ENCODE peak calls at places on chromosomes 3 and 15, in nine cellular contexts. G is mammary epithelial cell, V is HFF-Myc, O is lower lobe of right lung, H is endodermal cell, F is psoas muscle, Z is Peyer's patch, M is fibroblast of the aortic adventitia, S is colonic mucosa. W is an unnamed sample.

GRCh38 chr3:149152420-149152819 is 23.0 kb downstream of the HPS3 start:
- DNase-seq in G (peak), V (no peak), O (no peak), H (no peak), F (no peak), Z (no peak), M (peak), S (no peak), W (peak)

GRCh38 chr3:128495435-128495970 is 2.5 kb upstream of the GATA2 start:
- DNase-seq in G (no peak), V (no peak), O (no peak), H (peak), F (no peak), Z (peak), M (no peak), S (no peak), W (no peak)

GRCh38 chr3:45343947-45344346 is 44.4 kb upstream of the LARS2 start:
- DNase-seq in G (no peak), V (no peak), O (no peak), H (peak), F (no peak), Z (no peak), M (peak), S (no peak), W (peak)

GRCh38 chr3:104989878-104990277 is 376.8 kb upstream of the ALCAM start:
- DNase-seq in G (no peak), V (no peak), O (no peak), H (no peak), F (no peak), Z (no peak), M (no peak), S (no peak), W (no peak)

GRCh38 chr3:14124223-14124614 is 451 bp downstream of the CHCHD4 start:
- DNase-seq in G (peak), V (no peak), O (peak), H (peak), F (peak), Z (peak), M (peak), S (peak), W (peak)

GRCh38 chr3:14396293-14396692 is 6.1 kb upstream of the SLC6A6 start:
- DNase-seq in G (no peak), V (no peak), O (no peak), H (peak), F (no peak), Z (no peak), M (no peak), S (no peak), W (no peak)

GRCh38 chr3:146589899-146590508 is 15.1 kb downstream of the PLSCR5 start:
- DNase-seq in G (peak), V (no peak), O (no peak), H (no peak), F (no peak), Z (no peak), M (peak), S (peak), W (peak)

GRCh38 chr3:190368871-190369270 is 19.1 kb upstream of the CLDN16 start:
- DNase-seq in G (peak), V (no peak), O (no peak), H (no peak), F (no peak), Z (no peak), M (no peak), S (no peak), W (no peak)

GRCh38 chr3:52444860-52445793 is at the start of gene SEMA3G:
- DNase-seq in G (peak), V (no peak), O (peak), H (peak), F (peak), Z (peak), M (peak), S (peak), W (peak)

DNA sequence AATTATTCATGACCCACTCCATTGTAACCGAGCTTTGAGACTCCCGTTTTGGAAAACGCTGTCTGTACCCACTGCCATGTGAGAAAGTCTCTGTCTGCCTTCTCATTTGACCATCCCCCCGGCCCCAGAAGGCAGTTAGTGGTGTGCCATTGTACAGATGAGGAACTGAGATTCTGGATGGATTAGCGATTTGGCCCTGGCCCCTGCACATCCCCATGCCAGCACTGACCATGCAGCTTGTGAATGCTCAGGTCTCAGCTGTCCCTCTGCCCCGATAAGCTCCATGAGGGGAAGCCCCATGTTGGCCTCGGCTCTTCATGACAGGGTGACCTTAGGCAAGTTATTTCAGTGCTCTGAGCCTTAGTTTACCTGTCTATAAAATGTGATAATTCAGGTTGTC is 153.0 kb upstream of the SMAD3 start:
- DNase-seq in G (no peak), V (no peak), O (no peak), H (peak), F (no peak), Z (no peak), M (no peak), S (no peak), W (no peak)
- H3K4me3 ChIP-seq in G (no peak), V (no peak), O (no peak), H (no peak), F (no peak), Z (no peak), M (no peak), S (no peak), W (no peak)

DNA sequence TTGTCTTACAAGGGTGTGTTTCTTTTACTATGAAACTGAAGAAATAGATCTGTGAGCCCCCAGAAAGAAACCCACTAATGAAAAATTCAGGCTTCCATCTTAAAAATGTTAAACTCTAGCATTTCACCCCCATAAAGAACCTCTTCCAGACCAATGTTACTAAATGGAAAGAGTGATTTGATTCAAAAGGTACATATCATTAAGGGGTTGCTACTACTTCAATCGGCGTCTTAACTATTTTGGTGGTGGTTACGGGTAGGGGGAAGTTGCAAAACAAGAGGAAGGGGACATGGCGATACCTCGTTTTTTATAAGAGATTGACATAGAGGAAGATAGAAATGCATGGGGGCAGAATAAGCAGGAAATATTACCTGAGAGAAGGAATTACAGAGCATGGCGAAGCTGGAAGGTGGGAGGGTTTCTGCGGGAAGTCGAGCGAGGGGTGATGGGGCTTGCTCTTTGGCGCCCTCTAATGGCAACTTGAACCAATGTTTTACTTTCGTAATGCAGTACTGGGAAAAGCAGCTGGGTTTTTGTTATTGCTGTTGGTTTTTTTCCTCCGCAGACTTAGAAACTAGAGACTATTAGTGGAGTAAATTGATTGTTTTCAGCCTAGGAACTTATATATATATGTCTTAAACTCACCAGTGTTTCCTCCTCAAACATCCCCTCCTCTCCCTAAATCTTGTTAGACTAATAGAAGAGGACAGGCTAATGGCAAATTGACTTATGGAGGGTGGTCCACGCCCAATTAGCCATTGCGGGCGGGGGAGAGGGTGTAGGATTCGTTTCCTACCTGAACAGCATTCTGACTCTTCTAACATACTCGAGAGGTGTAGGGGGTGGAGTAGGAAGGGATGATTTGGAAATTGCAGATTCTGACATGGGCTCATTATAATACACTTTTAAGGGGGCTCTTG is 11.3 kb upstream of the SOX2 start:
- DNase-seq in G (peak), V (peak), O (no peak), H (peak), F (no peak), Z (peak), M (peak), S (peak), W (peak)
- TF ChIP-seq CTCF in G (peak), V (peak), O (peak), H (peak), F (peak), Z (peak), M (peak), S (peak), W (peak)

DNA sequence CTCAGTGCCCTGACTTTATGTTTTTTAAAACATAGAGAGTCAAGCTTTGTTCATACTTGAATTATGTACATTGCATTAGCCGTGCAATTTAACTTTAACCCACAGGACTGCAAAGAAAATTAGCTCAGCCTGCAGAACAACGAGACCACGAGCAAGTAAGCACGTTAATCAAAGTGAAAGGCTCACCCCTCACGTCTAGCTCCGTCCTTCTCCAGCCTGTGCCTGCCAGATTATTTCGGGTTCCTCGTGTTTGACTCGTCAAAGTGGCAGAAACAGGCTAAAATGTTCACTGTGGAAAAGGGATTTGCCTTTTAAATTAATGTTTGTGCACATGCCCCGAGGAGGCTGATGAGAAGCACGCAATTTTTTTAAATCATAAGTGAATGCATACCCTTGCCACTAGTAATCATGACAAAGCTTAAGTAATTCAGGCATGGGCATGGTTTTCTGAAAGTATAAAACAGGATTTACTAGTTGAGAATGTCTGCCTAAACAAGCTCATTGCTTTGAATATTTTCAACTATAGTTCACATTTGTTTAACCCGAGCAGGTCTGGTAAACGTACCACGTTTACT is 15.3 kb downstream of the ZBTB38 start:
- DNase-seq in G (peak), V (no peak), O (no peak), H (no peak), F (no peak), Z (no peak), M (peak), S (no peak), W (peak)
- H3K4me3 ChIP-seq in G (peak), V (no peak), O (peak), H (no peak), F (no peak), Z (peak), M (peak), S (no peak), W (peak)

DNA sequence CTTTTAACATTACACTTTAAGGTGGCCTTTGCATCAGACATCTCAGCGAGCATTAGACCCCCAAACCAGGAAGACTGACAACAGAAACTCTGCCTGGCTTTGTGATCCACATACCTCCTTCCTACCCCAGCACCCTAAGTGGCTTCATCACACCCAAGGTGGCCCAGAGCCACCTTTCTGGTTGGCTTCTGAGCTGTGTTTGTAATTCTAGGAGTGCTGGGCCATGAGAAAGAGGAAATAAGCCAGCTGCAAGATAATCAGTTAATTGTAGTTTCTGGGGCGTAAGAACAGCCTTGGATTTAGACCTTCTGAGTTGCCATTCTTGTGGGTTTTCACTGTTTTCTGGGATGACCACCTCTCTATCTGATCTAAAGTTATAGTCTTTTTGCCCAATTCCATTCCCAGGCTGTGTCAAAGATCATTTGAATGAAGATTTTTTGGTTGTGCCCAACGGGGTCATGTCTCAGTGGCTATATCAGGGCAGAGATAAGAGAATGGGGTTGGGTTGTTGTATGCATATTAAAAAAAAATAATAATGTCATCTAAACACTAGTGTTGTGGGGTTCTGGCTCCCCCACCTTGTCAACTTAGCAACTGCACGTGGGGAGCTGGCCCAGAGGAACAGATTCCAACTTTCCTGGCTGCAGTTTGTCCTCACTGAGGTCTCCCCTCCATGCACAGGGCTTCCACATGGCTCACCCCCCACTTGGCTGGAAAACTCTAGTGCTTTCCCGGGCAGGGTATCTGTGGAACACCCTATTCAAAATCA is 234.8 kb upstream of the WNT5A start:
- DNase-seq in G (peak), V (no peak), O (no peak), H (peak), F (peak), Z (peak), M (peak), S (peak), W (peak)
- TF ChIP-seq CTCF in G (peak), V (peak), O (peak), H (peak), F (peak), Z (peak), M (peak), S (peak), W (peak)

GRCh38 chr15:90667063-90667754 is 49.9 kb upstream of the BLM start:
- DNase-seq in G (peak), V (no peak), O (no peak), H (no peak), F (no peak), Z (peak), M (no peak), S (no peak), W (peak)

GRCh38 chr15:90665288-90666134 is 51.6 kb upstream of the BLM start:
- DNase-seq in G (peak), V (no peak), O (peak), H (no peak), F (peak), Z (peak), M (peak), S (peak), W (peak)

GRCh38 chr15:90666135-90666909 is 50.8 kb upstream of the BLM start:
- DNase-seq in G (no peak), V (no peak), O (no peak), H (no peak), F (no peak), Z (no peak), M (no peak), S (no peak), W (no peak)

GRCh38 chr15:90660195-90660995 is 56.8 kb upstream of the BLM start:
- DNase-seq in G (peak), V (no peak), O (peak), H (peak), F (peak), Z (peak), M (peak), S (peak), W (peak)

GRCh38 chr15:90664650-90665287 is 52.4 kb upstream of the BLM start:
- DNase-seq in G (no peak), V (no peak), O (peak), H (no peak), F (peak), Z (peak), M (peak), S (peak), W (peak)
- H3K4me3 ChIP-seq in G (peak), V (peak), O (peak), H (no peak), F (peak), Z (peak), M (peak), S (peak), W (peak)

GRCh38 chr15:41844814-41845213 is 6.2 kb downstream of the PLA2G4B start:
- DNase-seq in G (no peak), V (no peak), O (no peak), H (no peak), F (no peak), Z (no peak), M (no peak), S (no peak), W (no peak)
- TF ChIP-seq CTCF in G (no peak), V (no peak), O (no peak), H (no peak), F (no peak), Z (no peak), M (no peak), S (no peak), W (no peak)

GRCh38 chr15:58066042-58066867 is 744 bp upstream of the ALDH1A2 start:
- DNase-seq in G (peak), V (peak), O (peak), H (peak), F (peak), Z (peak), M (peak), S (peak), W (peak)

GRCh38 chr15:58063612-58064011 is 1.9 kb downstream of the ALDH1A2 start:
- DNase-seq in G (no peak), V (no peak), O (no peak), H (no peak), F (no peak), Z (no peak), M (no peak), S (no peak), W (no peak)

GRCh38 chr15:58065011-58065444 is 483 bp downstream of the ALDH1A2 start:
- DNase-seq in G (no peak), V (no peak), O (peak), H (peak), F (peak), Z (no peak), M (no peak), S (peak), W (peak)

GRCh38 chr15:58064119-58065010 is 1.1 kb downstream of the ALDH1A2 start:
- DNase-seq in G (no peak), V (no peak), O (no peak), H (no peak), F (no peak), Z (no peak), M (no peak), S (no peak), W (peak)

GRCh38 chr15:58065445-58066041 is at the start of gene ALDH1A2:
- DNase-seq in G (no peak), V (no peak), O (peak), H (peak), F (peak), Z (peak), M (no peak), S (no peak), W (no peak)
- H3K4me3 ChIP-seq in G (peak), V (peak), O (peak), H (peak), F (peak), Z (peak), M (peak), S (peak), W (peak)

GRCh38 chr15:39542385-39543065 is 38.4 kb upstream of the THBS1 start:
- DNase-seq in G (no peak), V (no peak), O (no peak), H (no peak), F (no peak), Z (no peak), M (no peak), S (no peak), W (no peak)
- TF ChIP-seq CTCF in G (no peak), V (no peak), O (no peak), H (no peak), F (no peak), Z (no peak), M (no peak), S (no peak), W (no peak)

W was measured in fibroblast of villous mesenchyme.